ENCODE peak calls at places on chromosomes 6 and 20, in seven cellular contexts. A is GF-D8; R is dermis microvascular lymphatic vessel endothelial cell; Q is stimulated activated CD4-positive, alpha-beta T cell treated with anti-CD3 and anti-CD28 coated beads, Interleukin-4, amount 100 ng/mL, for 1 hour; C is left colon; W is HEK293T; Z is NCI-H2081. D is an unnamed sample.

GRCh38 chr6:56540950-56541600 is 101.6 kb downstream of the DST start:
- DNase-seq in A (peak; percentile 23), R (peak; percentile 51), Q (no peak), C (no peak), W (no peak), Z (peak; percentile 45), D (no peak)

GRCh38 chr6:2765896-2766766 is 938 bp downstream of the WRNIP1 start:
- DNase-seq in A (no peak), R (peak; percentile 61), Q (peak; percentile 33), C (peak; percentile 57), W (no peak), Z (peak; percentile 52), D (peak; percentile 26)

GRCh38 chr6:28474441-28475219 is 31.3 kb upstream of the ZSCAN23 start:
- DNase-seq in A (peak; percentile 38), R (peak; percentile 63), Q (no peak), C (no peak), W (peak; percentile 56), Z (peak; percentile 78), D (peak; percentile 86)

GRCh38 chr20:46199198-46199597 is 81.1 kb downstream of the CD40 start:
- DNase-seq in A (no peak), R (no peak), Q (peak; percentile 18), C (no peak), W (no peak), Z (no peak), D (peak; percentile 46)

GRCh38 chr6:125974214-125974866 is 12.0 kb upstream of the TRMT11 start:
- DNase-seq in A (peak; percentile 30), R (peak; percentile 72), Q (no peak), C (no peak), W (peak; percentile 35), Z (peak; percentile 43), D (peak; percentile 52)

GRCh38 chr20:33689973-33690372 is 3.8 kb upstream of the E2F1 start:
- DNase-seq in A (peak; percentile 10), R (peak; percentile 68), Q (peak; percentile 34), C (no peak), W (no peak), Z (no peak), D (no peak)

GRCh38 chr6:158388727-158389126 is 76.5 kb downstream of the TULP4 start:
- DNase-seq in A (no peak), R (no peak), Q (no peak), C (no peak), W (no peak), Z (no peak), D (no peak)

GRCh38 chr6:134636221-134636830 is 313.6 kb downstream of the ALDH8A1 start:
- DNase-seq in A (no peak), R (peak; percentile 71), Q (peak; percentile 47), C (no peak), W (no peak), Z (no peak), D (no peak)

GRCh38 chr6:159766923-159767322 is 5.1 kb downstream of the ACAT2 start:
- DNase-seq in A (no peak), R (no peak), Q (no peak), C (no peak), W (no peak), Z (no peak), D (no peak)

GRCh38 chr6:63709148-63709547 is 73.5 kb downstream of the PHF3 start:
- DNase-seq in A (no peak), R (no peak), Q (no peak), C (no peak), W (no peak), Z (no peak), D (no peak)

GRCh38 chr6:132734694-132735236 is 20.9 kb upstream of the VNN1 start:
- DNase-seq in A (no peak), R (peak; percentile 2), Q (no peak), C (no peak), W (peak; percentile 28), Z (peak; percentile 12), D (peak; percentile 57)

GRCh38 chr6:148968636-148969270 is 221.9 kb downstream of the UST start:
- DNase-seq in A (no peak), R (no peak), Q (no peak), C (no peak), W (no peak), Z (no peak), D (no peak)

GRCh38 chr6:107098436-107099307 is 16.6 kb downstream of the BEND3 start:
- DNase-seq in A (no peak), R (no peak), Q (no peak), C (no peak), W (no peak), Z (no peak), D (no peak)

GRCh38 chr20:8151371-8151770 is 19.3 kb downstream of the PLCB1 start:
- DNase-seq in A (no peak), R (peak; percentile 91), Q (no peak), C (no peak), W (no peak), Z (peak; percentile 24), D (no peak)

GRCh38 chr6:29975561-29975907 is 33.2 kb downstream of the HLA-A start:
- DNase-seq in A (no peak), R (no peak), Q (no peak), C (no peak), W (no peak), Z (no peak), D (no peak)

GRCh38 chr20:61254881-61255589 is 3.0 kb downstream of the CDH4 start:
- DNase-seq in A (no peak), R (no peak), Q (no peak), C (no peak), W (no peak), Z (no peak), D (no peak)

GRCh38 chr6:1686117-1687098 is 76.7 kb downstream of the FOXC1 start:
- DNase-seq in A (no peak), R (peak; percentile 29), Q (no peak), C (no peak), W (no peak), Z (peak; percentile 67), D (no peak)

GRCh38 chr20:7939663-7940062 is 595 bp downstream of the HAO1 start:
- DNase-seq in A (no peak), R (peak; percentile 10), Q (no peak), C (no peak), W (no peak), Z (no peak), D (no peak)